ENCODE peak calls at places on chromosomes 2 and 18, in four cellular contexts. Z is sigmoid colon, N is upper lobe of right lung, O is BJ. C is an unnamed sample.

GRCh38 chr2:237322564-237322963 is 91.4 kb downstream of the COL6A3 start:
- DNase-seq in Z (no peak), N (no peak), O (no peak), C (peak)

GRCh38 chr18:21762181-21762772 is 21.7 kb downstream of the MIB1 start:
- DNase-seq in Z (no peak), N (no peak), O (no peak), C (no peak)

GRCh38 chr2:128535928-128536327 is 217.3 kb upstream of the HS6ST1 start:
- DNase-seq in Z (no peak), N (no peak), O (peak), C (no peak)

GRCh38 chr2:201413552-201413951 is 37.7 kb downstream of the TRAK2 start:
- DNase-seq in Z (no peak), N (no peak), O (no peak), C (no peak)

GRCh38 chr2:109259671-109260070 is 130.7 kb downstream of the SH3RF3 start:
- DNase-seq in Z (no peak), N (no peak), O (no peak), C (no peak)

GRCh38 chr18:22930089-22930713 is 2.9 kb upstream of the RBBP8 start:
- DNase-seq in Z (peak), N (peak), O (no peak), C (peak)

GRCh38 chr2:144201868-144202468 is 318.0 kb downstream of the ZEB2 start:
- DNase-seq in Z (no peak), N (no peak), O (no peak), C (no peak)

GRCh38 chr2:100188326-100188725 is 45.9 kb upstream of the AFF3 start:
- DNase-seq in Z (no peak), N (peak), O (no peak), C (no peak)

GRCh38 chr18:44238911-44239310 is 441.8 kb upstream of the SETBP1 start:
- DNase-seq in Z (no peak), N (no peak), O (no peak), C (no peak)

GRCh38 chr2:241563981-241564595 is 5.5 kb downstream of the BOK start:
- DNase-seq in Z (peak), N (peak), O (no peak), C (no peak)

GRCh38 chr2:240889601-240890560 is 6.1 kb downstream of the MAB21L4 start:
- DNase-seq in Z (no peak), N (no peak), O (no peak), C (no peak)

GRCh38 chr2:1420746-1421480 is 7.7 kb downstream of the TPO start:
- DNase-seq in Z (no peak), N (no peak), O (no peak), C (no peak)

GRCh38 chr2:206971805-206972204 is 32.5 kb downstream of the CPO start:
- DNase-seq in Z (peak), N (no peak), O (peak), C (no peak)

GRCh38 chr2:212727751-212728150 is 189.1 kb upstream of the ERBB4 start:
- DNase-seq in Z (no peak), N (no peak), O (no peak), C (peak)

GRCh38 chr2:203804070-203804469 is 63.5 kb upstream of the CTLA4 start:
- DNase-seq in Z (no peak), N (no peak), O (peak), C (no peak)

GRCh38 chr2:200665626-200666453 is 80.0 kb downstream of the AOX1 start:
- DNase-seq in Z (no peak), N (no peak), O (no peak), C (no peak)

GRCh38 chr2:56505885-56506284 is 322.1 kb downstream of the CCDC85A start:
- DNase-seq in Z (no peak), N (no peak), O (no peak), C (no peak)

GRCh38 chr2:63424329-63425078 is 163.8 kb downstream of the WDPCP start:
- DNase-seq in Z (no peak), N (no peak), O (no peak), C (peak)

GRCh38 chr2:32009479-32010256 is 1.1 kb downstream of the MEMO1 start:
- DNase-seq in Z (peak), N (peak), O (no peak), C (peak)

GRCh38 chr2:201643216-201643651 is at the start of gene TMEM237:
- DNase-seq in Z (no peak), N (peak), O (no peak), C (peak)

GRCh38 chr18:73093687-73094250 is 226.0 kb upstream of the NETO1 start:
- DNase-seq in Z (no peak), N (no peak), O (no peak), C (no peak)

GRCh38 chr2:109184368-109184767 is 55.4 kb downstream of the SH3RF3 start:
- DNase-seq in Z (peak), N (no peak), O (no peak), C (no peak)

GRCh38 chr18:76686737-76687231 is 135.6 kb upstream of the ZNF236 start:
- DNase-seq in Z (peak), N (no peak), O (no peak), C (peak)

GRCh38 chr2:223989206-223989859 is 32.1 kb downstream of the MRPL44 start:
- DNase-seq in Z (no peak), N (no peak), O (no peak), C (no peak)
- TF ChIP-seq CTCF in Z (no peak), N (no peak), O (no peak), C (no peak)

DNA sequence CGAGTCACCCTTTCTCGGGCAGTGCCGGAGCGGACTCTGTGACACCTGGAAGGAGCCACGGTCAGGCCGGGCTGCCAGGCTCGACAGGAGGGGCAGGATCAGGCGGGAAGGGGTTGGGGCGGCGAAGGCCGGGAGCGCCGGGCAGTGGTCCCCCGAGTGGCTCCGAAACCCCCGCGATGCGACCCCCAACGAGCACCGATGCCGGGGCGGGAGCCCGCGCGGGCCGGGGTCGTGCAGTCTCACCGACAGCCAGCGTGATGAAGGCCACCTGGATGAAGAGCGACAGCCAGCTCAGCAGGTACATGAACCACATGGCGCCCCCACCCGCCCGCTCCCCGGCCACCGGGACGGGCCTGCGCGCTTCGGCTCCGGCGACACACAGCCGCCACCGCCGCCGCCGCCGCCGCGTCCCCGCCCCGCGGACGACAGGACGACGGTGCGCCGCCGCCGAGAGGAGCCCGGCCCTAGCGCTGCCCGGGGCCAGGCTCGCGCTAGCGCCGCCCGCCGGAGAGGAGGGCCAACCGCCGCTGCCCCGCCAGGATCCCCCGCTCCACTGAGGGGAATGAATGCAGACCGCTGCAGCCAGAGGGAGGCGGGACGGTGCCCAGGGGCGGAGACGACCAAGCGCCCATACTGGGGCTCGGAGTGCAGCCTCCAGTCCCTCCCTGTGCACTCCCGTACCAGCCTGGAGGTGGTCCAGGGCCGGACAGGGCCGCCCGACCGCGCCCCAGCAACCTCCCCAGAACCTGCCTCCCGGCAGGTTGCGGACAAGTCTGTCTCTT is at the start of gene TEX261:
- DNase-seq in Z (peak), N (peak), O (peak), C (peak)
- TF ChIP-seq CTCF in Z (peak), N (peak), O (peak), C (peak)

GRCh38 chr2:210387074-210387473 is 72.1 kb upstream of the MYL1 start:
- DNase-seq in Z (no peak), N (no peak), O (no peak), C (no peak)
- TF ChIP-seq CTCF in Z (no peak), N (no peak), O (no peak), C (no peak)

GRCh38 chr18:13137041-13137938 is 81.3 kb upstream of the LDLRAD4 start:
- DNase-seq in Z (no peak), N (peak), O (no peak), C (peak)

GRCh38 chr18:13137939-13138821 is 80.4 kb upstream of the LDLRAD4 start:
- DNase-seq in Z (peak), N (peak), O (no peak), C (peak)

GRCh38 chr18:13136689-13137040 is 81.9 kb upstream of the LDLRAD4 start:
- DNase-seq in Z (no peak), N (peak), O (no peak), C (peak)

GRCh38 chr18:13134551-13135401 is 83.8 kb upstream of the LDLRAD4 start:
- DNase-seq in Z (no peak), N (no peak), O (no peak), C (no peak)

DNA sequence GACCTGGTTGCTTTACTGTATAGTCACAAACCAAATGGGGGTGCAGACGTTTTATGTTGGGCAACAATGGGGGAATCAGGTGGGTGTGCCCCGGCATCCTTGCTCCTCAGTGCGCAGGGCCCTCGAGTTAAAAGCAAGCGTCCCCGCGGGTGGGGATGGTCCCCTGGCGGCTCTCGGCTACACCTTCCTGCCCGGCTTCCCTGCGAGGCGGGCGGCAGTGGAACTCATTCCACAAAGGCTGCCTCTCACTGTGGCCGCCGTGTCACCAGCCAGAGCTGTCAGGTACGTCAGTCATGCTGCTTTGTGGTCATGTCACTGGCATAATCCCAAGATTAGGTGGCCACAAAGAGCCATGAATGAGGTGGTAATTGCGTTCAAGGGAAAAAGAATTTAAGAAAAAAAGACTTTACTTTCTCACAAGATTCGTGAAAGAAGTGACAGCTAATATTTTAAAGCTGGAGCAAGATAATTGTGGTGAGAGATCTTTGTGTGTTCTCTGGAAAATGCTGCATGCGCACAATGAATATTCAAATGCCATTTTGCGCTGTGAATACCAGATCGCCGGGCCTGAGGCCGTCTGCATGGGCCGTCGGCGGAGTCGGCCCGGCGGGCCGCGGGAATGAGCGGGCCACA is 82.4 kb upstream of the LDLRAD4 start:
- DNase-seq in Z (no peak), N (no peak), O (no peak), C (peak)
- TF ChIP-seq CTCF in Z (no peak), N (no peak), O (no peak), C (no peak)

DNA sequence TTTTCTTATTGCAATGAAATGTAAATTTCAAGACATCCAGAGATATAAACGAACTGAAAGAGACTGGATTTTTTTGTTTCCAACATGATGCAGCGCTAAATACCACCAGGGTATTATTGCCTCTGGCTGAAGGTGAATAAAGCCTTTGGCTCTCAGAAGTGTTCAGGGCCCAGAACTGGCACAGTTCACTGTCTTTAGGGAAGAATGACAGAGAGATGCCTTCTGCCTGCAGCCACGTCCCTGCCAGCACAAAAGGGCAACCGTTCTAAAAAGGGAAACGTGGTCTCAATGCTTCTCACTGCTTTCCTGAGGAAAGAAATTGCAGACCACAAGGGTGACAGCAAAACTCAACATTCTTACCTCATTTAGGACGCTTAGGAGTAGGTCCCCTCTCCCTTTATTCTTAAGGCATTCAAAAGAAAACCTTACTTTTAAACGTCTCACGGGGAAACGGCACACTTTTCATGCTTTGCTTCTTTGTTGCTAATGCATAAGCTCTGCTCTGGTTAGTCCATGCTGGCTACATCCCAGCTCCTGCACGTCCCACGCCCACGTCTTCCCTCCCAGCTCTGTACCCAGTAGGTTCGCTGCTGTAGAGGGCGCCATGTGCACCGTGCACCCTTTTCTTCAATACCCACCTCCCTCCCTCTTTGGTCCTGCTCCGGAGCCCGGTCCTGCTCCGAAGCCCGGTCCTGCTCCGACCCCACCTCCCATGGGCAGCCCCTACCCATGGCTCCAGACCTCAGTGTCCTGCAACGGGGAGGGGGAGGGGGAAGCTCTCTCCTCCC is 171.0 kb downstream of the HRH4 start:
- DNase-seq in Z (no peak), N (no peak), O (no peak), C (no peak)
- TF ChIP-seq CTCF in Z (no peak), N (no peak), O (no peak), C (no peak)

DNA sequence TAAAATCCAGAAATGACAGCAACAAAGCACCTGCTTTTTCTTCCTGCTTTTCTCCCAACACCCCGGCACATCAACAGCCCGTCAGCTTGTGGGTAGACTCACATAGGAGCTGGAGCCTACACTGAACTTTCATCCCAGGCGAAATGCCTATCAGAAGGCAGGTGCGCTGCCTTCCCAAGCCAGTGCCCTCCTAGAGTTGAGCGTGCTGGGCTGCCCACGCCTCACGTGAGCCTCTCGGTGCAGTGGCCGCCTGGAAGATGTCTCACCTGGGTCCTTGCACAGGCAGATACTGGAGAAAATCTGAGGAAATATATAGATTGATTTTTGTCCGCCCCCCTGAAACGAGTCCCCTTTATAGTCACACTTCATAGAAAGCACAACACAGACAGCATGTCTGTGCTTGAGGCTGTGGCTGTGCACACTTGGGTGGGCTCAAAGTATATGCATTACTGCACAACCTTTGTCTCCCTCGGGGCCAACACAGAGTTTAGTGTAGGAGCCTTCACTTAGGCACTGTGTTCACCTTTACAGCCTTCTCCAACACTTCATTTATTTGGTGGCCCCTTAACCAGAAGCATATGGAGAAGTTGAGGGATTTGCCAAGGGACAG is 112.5 kb downstream of the SMAD7 start:
- DNase-seq in Z (no peak), N (peak), O (no peak), C (no peak)
- TF ChIP-seq CTCF in Z (no peak), N (no peak), O (no peak), C (no peak)

DNA sequence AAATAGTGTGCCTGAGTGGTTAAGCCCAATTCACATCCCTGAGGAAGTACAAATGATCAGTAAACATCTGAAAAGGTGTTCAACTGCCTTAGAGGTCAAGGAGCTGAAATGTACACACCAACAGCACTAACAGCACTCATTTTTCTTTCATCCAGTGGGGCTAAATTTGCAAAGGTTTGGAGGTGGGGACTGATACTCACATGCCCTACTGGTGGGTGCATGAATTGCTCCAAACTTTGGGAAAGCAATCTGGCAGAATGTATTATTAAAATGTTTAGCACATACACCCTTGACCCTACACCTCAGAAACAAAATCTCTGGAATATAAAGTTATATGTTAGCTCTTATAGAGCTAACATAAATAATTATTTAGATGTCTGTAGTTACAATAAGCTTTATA is 19.0 kb upstream of the FAM178B start:
- DNase-seq in Z (no peak), N (no peak), O (no peak), C (no peak)
- TF ChIP-seq CTCF in Z (no peak), N (no peak), O (peak), C (no peak)

GRCh38 chr2:85244798-85245197 is 83.0 kb downstream of the TGOLN2 start:
- DNase-seq in Z (no peak), N (no peak), O (no peak), C (no peak)
- TF ChIP-seq CTCF in Z (no peak), N (no peak), O (no peak), C (no peak)

C was measured in GM13977.